ENCODE peak calls at places on chromosomes 4 and X, in five cellular contexts. One of them, this sample, is unnamed.

GRCh38 chr4:87944967-87945366 is 30.5 kb upstream of the SPP1 start:
- DNase-seq in H9: no peak
- DNase-seq in mesenchymal stem cell: no peak
- DNase-seq in neuronal stem cell: no peak
- DNase-seq in H1: no peak
- DNase-seq in this sample: no peak

GRCh38 chr4:26323807-26324206 is 3.0 kb downstream of the RBPJ start:
- DNase-seq in H9: no peak
- DNase-seq in mesenchymal stem cell: no peak
- DNase-seq in neuronal stem cell: no peak
- DNase-seq in H1: no peak
- DNase-seq in this sample: no peak

GRCh38 chr4:25667931-25668557 is 12.4 kb downstream of the SLC34A2 start:
- DNase-seq in H9: peak; percentile 53
- DNase-seq in mesenchymal stem cell: no peak
- DNase-seq in neuronal stem cell: no peak
- DNase-seq in H1: no peak
- DNase-seq in this sample: peak; percentile 64

GRCh38 chr4:3407171-3407771 is 34.5 kb upstream of the HGFAC start:
- DNase-seq in H9: peak; percentile 20
- DNase-seq in mesenchymal stem cell: no peak
- DNase-seq in neuronal stem cell: no peak
- DNase-seq in H1: no peak
- DNase-seq in this sample: no peak

GRCh38 chr4:26863512-26863911 is 2.9 kb downstream of the STIM2 start:
- DNase-seq in H9: no peak
- DNase-seq in mesenchymal stem cell: no peak
- DNase-seq in neuronal stem cell: no peak
- DNase-seq in H1: no peak
- DNase-seq in this sample: no peak

GRCh38 chr4:67396008-67396407 is 149.3 kb downstream of the CENPC start:
- DNase-seq in H9: no peak
- DNase-seq in mesenchymal stem cell: no peak
- DNase-seq in neuronal stem cell: no peak
- DNase-seq in H1: no peak
- DNase-seq in this sample: no peak

GRCh38 chr4:79237836-79238235 is 88.0 kb downstream of the NAA11 start:
- DNase-seq in H9: no peak
- DNase-seq in mesenchymal stem cell: no peak
- DNase-seq in neuronal stem cell: peak; percentile 26
- DNase-seq in H1: no peak
- DNase-seq in this sample: peak; percentile 35

GRCh38 chrX:9885150-9885549 is 82.0 kb upstream of the CLDN34 start:
- DNase-seq in H9: peak; percentile 69
- DNase-seq in mesenchymal stem cell: peak; percentile 64
- DNase-seq in neuronal stem cell: no peak
- DNase-seq in H1: peak; percentile 69
- DNase-seq in this sample: peak; percentile 69

GRCh38 chr4:101304916-101305315 is 42.4 kb downstream of the PPP3CA start:
- DNase-seq in H9: no peak
- DNase-seq in mesenchymal stem cell: peak; percentile 76
- DNase-seq in neuronal stem cell: no peak
- DNase-seq in H1: no peak
- DNase-seq in this sample: no peak

GRCh38 chrX:151981129-151981528 is 6.7 kb upstream of the GABRE start:
- DNase-seq in H9: no peak
- DNase-seq in mesenchymal stem cell: peak; percentile 13
- DNase-seq in neuronal stem cell: no peak
- DNase-seq in H1: no peak
- DNase-seq in this sample: no peak

GRCh38 chrX:74551934-74552333 is 62.5 kb downstream of the RLIM start:
- DNase-seq in H9: no peak
- DNase-seq in mesenchymal stem cell: no peak
- DNase-seq in neuronal stem cell: no peak
- DNase-seq in H1: no peak
- DNase-seq in this sample: no peak

GRCh38 chr4:41142946-41143720 is 71.2 kb downstream of the APBB2 start:
- DNase-seq in H9: no peak
- DNase-seq in mesenchymal stem cell: peak; percentile 94
- DNase-seq in neuronal stem cell: no peak
- DNase-seq in H1: no peak
- DNase-seq in this sample: peak; percentile 33

GRCh38 chrX:153494541-153495361 is at the start of gene BGN:
- DNase-seq in H9: peak; percentile 62
- DNase-seq in mesenchymal stem cell: peak; percentile 42
- DNase-seq in neuronal stem cell: no peak
- DNase-seq in H1: peak; percentile 55
- DNase-seq in this sample: peak; percentile 33

GRCh38 chr4:181323061-181323460 is 920.1 kb upstream of the TENM3 start:
- DNase-seq in H9: no peak
- DNase-seq in mesenchymal stem cell: no peak
- DNase-seq in neuronal stem cell: no peak
- DNase-seq in H1: no peak
- DNase-seq in this sample: no peak

GRCh38 chr4:52661966-52662705 is 3.0 kb upstream of the USP46 start:
- DNase-seq in H9: no peak
- DNase-seq in mesenchymal stem cell: peak; percentile 24
- DNase-seq in neuronal stem cell: no peak
- DNase-seq in H1: no peak
- DNase-seq in this sample: no peak

GRCh38 chr4:76380561-76380960 is 40.4 kb downstream of the CCDC158 start:
- DNase-seq in H9: peak; percentile 71
- DNase-seq in mesenchymal stem cell: no peak
- DNase-seq in neuronal stem cell: no peak
- DNase-seq in H1: no peak
- DNase-seq in this sample: no peak

GRCh38 chrX:120664081-120664480 is 34.2 kb upstream of the C1GALT1C1 start:
- DNase-seq in H9: no peak
- DNase-seq in mesenchymal stem cell: peak; percentile 25
- DNase-seq in neuronal stem cell: no peak
- DNase-seq in H1: no peak
- DNase-seq in this sample: peak; percentile 43

GRCh38 chrX:123728554-123728953 is 4.3 kb downstream of the THOC2 start:
- DNase-seq in H9: no peak
- DNase-seq in mesenchymal stem cell: no peak
- DNase-seq in neuronal stem cell: no peak
- DNase-seq in H1: no peak
- DNase-seq in this sample: no peak

GRCh38 chrX:110026099-110026844 is 23.4 kb downstream of the TMEM164 start:
- DNase-seq in H9: no peak
- DNase-seq in mesenchymal stem cell: no peak
- DNase-seq in neuronal stem cell: no peak
- DNase-seq in H1: no peak
- DNase-seq in this sample: no peak

GRCh38 chrX:460116-460515 is 73.4 kb upstream of the PPP2R3B start:
- DNase-seq in H9: no peak
- DNase-seq in mesenchymal stem cell: no peak
- DNase-seq in neuronal stem cell: no peak
- DNase-seq in H1: no peak
- DNase-seq in this sample: no peak

GRCh38 chrX:13899607-13900006 is 82.7 kb upstream of the GPM6B start:
- DNase-seq in H9: no peak
- DNase-seq in mesenchymal stem cell: peak; percentile 30
- DNase-seq in neuronal stem cell: no peak
- DNase-seq in H1: no peak
- DNase-seq in this sample: no peak

GRCh38 chr4:83387922-83388676 is 53.5 kb upstream of the HPSE start:
- DNase-seq in H9: no peak
- DNase-seq in mesenchymal stem cell: no peak
- DNase-seq in neuronal stem cell: no peak
- DNase-seq in H1: no peak
- DNase-seq in this sample: no peak

GRCh38 chr4:107740381-107740780 is 20.3 kb upstream of the PAPSS1 start:
- DNase-seq in H9: no peak
- DNase-seq in mesenchymal stem cell: peak; percentile 24
- DNase-seq in neuronal stem cell: no peak
- DNase-seq in H1: no peak
- DNase-seq in this sample: peak; percentile 36

GRCh38 chr4:84753318-84753972 is 170.5 kb downstream of the CDS1 start:
- DNase-seq in H9: no peak
- DNase-seq in mesenchymal stem cell: no peak
- DNase-seq in neuronal stem cell: no peak
- DNase-seq in H1: no peak
- DNase-seq in this sample: no peak

GRCh38 chr4:24657768-24658617 is 73.6 kb upstream of the DHX15 start:
- DNase-seq in H9: no peak
- DNase-seq in mesenchymal stem cell: peak; percentile 57
- DNase-seq in neuronal stem cell: no peak
- DNase-seq in H1: no peak
- DNase-seq in this sample: peak; percentile 84

GRCh38 chrX:49186125-49187027 is at the start of gene PRICKLE3:
- DNase-seq in H9: peak; percentile 84
- DNase-seq in mesenchymal stem cell: peak; percentile 68
- DNase-seq in neuronal stem cell: no peak
- DNase-seq in H1: peak; percentile 84
- DNase-seq in this sample: peak; percentile 84

GRCh38 chrX:38438321-38438720 is 85.9 kb downstream of the OTC start:
- DNase-seq in H9: no peak
- DNase-seq in mesenchymal stem cell: no peak
- DNase-seq in neuronal stem cell: no peak
- DNase-seq in H1: peak; percentile 39
- DNase-seq in this sample: no peak

GRCh38 chr4:24837296-24837695 is 41.9 kb downstream of the SOD3 start:
- DNase-seq in H9: no peak
- DNase-seq in mesenchymal stem cell: no peak
- DNase-seq in neuronal stem cell: no peak
- DNase-seq in H1: no peak
- DNase-seq in this sample: no peak

GRCh38 chr4:81663368-81663767 is 191.7 kb upstream of the RASGEF1B start:
- DNase-seq in H9: no peak
- DNase-seq in mesenchymal stem cell: no peak
- DNase-seq in neuronal stem cell: no peak
- DNase-seq in H1: no peak
- DNase-seq in this sample: no peak

GRCh38 chr4:78543424-78544238 is 7.9 kb upstream of the ANXA3 start:
- DNase-seq in H9: no peak
- DNase-seq in mesenchymal stem cell: no peak
- DNase-seq in neuronal stem cell: no peak
- DNase-seq in H1: no peak
- DNase-seq in this sample: no peak

GRCh38 chr4:147481577-147482109 is 746 bp downstream of the EDNRA start:
- DNase-seq in H9: peak; percentile 37
- DNase-seq in mesenchymal stem cell: peak; percentile 46
- DNase-seq in neuronal stem cell: peak; percentile 20
- DNase-seq in H1: peak; percentile 61
- DNase-seq in this sample: no peak

GRCh38 chrX:119466970-119467369 is 1.3 kb upstream of the SLC25A5 start:
- DNase-seq in H9: no peak
- DNase-seq in mesenchymal stem cell: no peak
- DNase-seq in neuronal stem cell: no peak
- DNase-seq in H1: no peak
- DNase-seq in this sample: no peak

GRCh38 chr4:128600996-128601857 is 208.3 kb upstream of the JADE1 start:
- DNase-seq in H9: no peak
- DNase-seq in mesenchymal stem cell: peak; percentile 97
- DNase-seq in neuronal stem cell: no peak
- DNase-seq in H1: peak; percentile 40
- DNase-seq in this sample: no peak

GRCh38 chr4:7519638-7520373 is 85.1 kb upstream of the PSAPL1 start:
- DNase-seq in H9: no peak
- DNase-seq in mesenchymal stem cell: no peak
- DNase-seq in neuronal stem cell: no peak
- DNase-seq in H1: no peak
- DNase-seq in this sample: no peak

GRCh38 chr4:152501846-152502536 is 33.9 kb downstream of the FBXW7 start:
- DNase-seq in H9: no peak
- DNase-seq in mesenchymal stem cell: no peak
- DNase-seq in neuronal stem cell: no peak
- DNase-seq in H1: no peak
- DNase-seq in this sample: no peak

GRCh38 chr4:136920092-136920491 is 612.2 kb downstream of the PCDH18 start:
- DNase-seq in H9: no peak
- DNase-seq in mesenchymal stem cell: no peak
- DNase-seq in neuronal stem cell: no peak
- DNase-seq in H1: no peak
- DNase-seq in this sample: no peak
- H2BK12ac ChIP-seq in H9: no peak overlapping the region
- H2BK12ac ChIP-seq in mesenchymal stem cell: no peak overlapping the region
- H2BK12ac ChIP-seq in neuronal stem cell: no peak overlapping the region
- H2BK12ac ChIP-seq in H1: no peak overlapping the region
- H2BK12ac ChIP-seq in this sample: no peak overlapping the region

GRCh38 chrX:125004799-125005198 is 314.9 kb upstream of the TEX13C start:
- DNase-seq in H9: no peak
- DNase-seq in mesenchymal stem cell: no peak
- DNase-seq in neuronal stem cell: no peak
- DNase-seq in H1: no peak
- DNase-seq in this sample: no peak

GRCh38 chrX:125006704-125007103 is 313.0 kb upstream of the TEX13C start:
- DNase-seq in H9: no peak
- DNase-seq in mesenchymal stem cell: no peak
- DNase-seq in neuronal stem cell: no peak
- DNase-seq in H1: no peak
- DNase-seq in this sample: no peak

GRCh38 chrX:125003746-125004446 is 315.8 kb upstream of the TEX13C start:
- DNase-seq in H9: no peak
- DNase-seq in mesenchymal stem cell: no peak
- DNase-seq in neuronal stem cell: no peak
- DNase-seq in H1: no peak
- DNase-seq in this sample: no peak

GRCh38 chrX:125005863-125006262 is 313.8 kb upstream of the TEX13C start:
- DNase-seq in H9: peak; percentile 20
- DNase-seq in mesenchymal stem cell: no peak
- DNase-seq in neuronal stem cell: no peak
- DNase-seq in H1: no peak
- DNase-seq in this sample: no peak
- H2BK12ac ChIP-seq in H9: no peak overlapping the region
- H2BK12ac ChIP-seq in mesenchymal stem cell: no peak overlapping the region
- H2BK12ac ChIP-seq in neuronal stem cell: no peak overlapping the region
- H2BK12ac ChIP-seq in H1: no peak overlapping the region
- H2BK12ac ChIP-seq in this sample: no peak overlapping the region

DNA sequence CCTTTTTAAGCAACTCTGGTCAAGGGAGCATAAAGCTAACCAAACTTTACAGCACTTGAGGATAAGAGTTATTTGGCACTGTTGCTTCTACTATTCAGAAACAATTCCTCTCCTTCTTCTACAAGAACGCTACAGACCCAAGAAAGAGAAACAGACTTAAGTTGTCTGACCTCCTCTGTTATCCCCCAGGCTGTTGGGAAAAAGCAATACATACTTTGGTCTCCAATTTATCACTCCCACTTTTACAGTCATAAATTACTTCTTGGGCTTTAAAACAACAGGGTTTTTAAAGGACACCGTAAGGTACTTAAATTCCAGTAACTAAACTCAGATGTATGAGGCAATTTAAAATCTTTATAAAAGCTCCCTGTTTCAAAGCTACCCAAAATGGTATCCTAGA is 147.3 kb downstream of the COL25A1 start:
- DNase-seq in H9: no peak
- DNase-seq in mesenchymal stem cell: no peak
- DNase-seq in neuronal stem cell: no peak
- DNase-seq in H1: no peak
- DNase-seq in this sample: no peak
- H2BK12ac ChIP-seq in H9: no peak overlapping the region
- H2BK12ac ChIP-seq in mesenchymal stem cell: no peak overlapping the region
- H2BK12ac ChIP-seq in neuronal stem cell: no peak overlapping the region
- H2BK12ac ChIP-seq in H1: no peak overlapping the region
- H2BK12ac ChIP-seq in this sample: no peak overlapping the region

GRCh38 chrX:131366387-131366786 is 77.3 kb upstream of the IGSF1 start:
- DNase-seq in H9: no peak
- DNase-seq in mesenchymal stem cell: peak; percentile 35
- DNase-seq in neuronal stem cell: no peak
- DNase-seq in H1: no peak
- DNase-seq in this sample: peak; percentile 15
- H2BK12ac ChIP-seq in H9: no peak overlapping the region
- H2BK12ac ChIP-seq in mesenchymal stem cell: no peak overlapping the region
- H2BK12ac ChIP-seq in neuronal stem cell: no peak overlapping the region
- H2BK12ac ChIP-seq in H1: no peak overlapping the region
- H2BK12ac ChIP-seq in this sample: no peak overlapping the region